ENCODE peak calls at places on chromosomes 5 and 9, in eight cellular contexts. One of them, this sample, is unnamed.

GRCh38 chr5:39190311-39191102 is 28.9 kb downstream of the FYB1 start:
- DNase-seq in activated T-helper 1 cell treated with anti-CD3 and anti-CD28 coated beads, Interleukin-12 subunit alpha, Interleukin-12 subunit beta, Interleukin-2, Interleukin-4 antibody, amounts not matched to agents 30 ng/mL and 10 ng/mL and 1 ng/mL, durations not matched to agents 14 hours and 24 hours and 36 hours: no peak
- DNase-seq in brain microvascular endothelial cell: no peak
- DNase-seq in head of caudate nucleus: no peak
- DNase-seq in Calu3: no peak
- DNase-seq in AG08396: no peak
- DNase-seq in cardiac fibroblast: no peak
- DNase-seq in GM18507: no peak
- DNase-seq in this sample: no peak

GRCh38 chr9:109440797-109441287 is 57.3 kb downstream of the PTPN3 start:
- DNase-seq in activated T-helper 1 cell treated with anti-CD3 and anti-CD28 coated beads, Interleukin-12 subunit alpha, Interleukin-12 subunit beta, Interleukin-2, Interleukin-4 antibody, amounts not matched to agents 30 ng/mL and 10 ng/mL and 1 ng/mL, durations not matched to agents 14 hours and 24 hours and 36 hours: peak; percentile 71
- DNase-seq in brain microvascular endothelial cell: peak; percentile 87
- DNase-seq in head of caudate nucleus: no peak
- DNase-seq in Calu3: peak; percentile 58
- DNase-seq in AG08396: peak; percentile 83
- DNase-seq in cardiac fibroblast: peak; percentile 93
- DNase-seq in GM18507: peak; percentile 65
- DNase-seq in this sample: peak; percentile 60

GRCh38 chr5:83527722-83528438 is 56.3 kb downstream of the VCAN start:
- DNase-seq in activated T-helper 1 cell treated with anti-CD3 and anti-CD28 coated beads, Interleukin-12 subunit alpha, Interleukin-12 subunit beta, Interleukin-2, Interleukin-4 antibody, amounts not matched to agents 30 ng/mL and 10 ng/mL and 1 ng/mL, durations not matched to agents 14 hours and 24 hours and 36 hours: no peak
- DNase-seq in brain microvascular endothelial cell: no peak
- DNase-seq in head of caudate nucleus: no peak
- DNase-seq in Calu3: no peak
- DNase-seq in AG08396: no peak
- DNase-seq in cardiac fibroblast: no peak
- DNase-seq in GM18507: no peak
- DNase-seq in this sample: no peak

GRCh38 chr5:140245354-140245753 is 57.5 kb downstream of the PFDN1 start:
- DNase-seq in activated T-helper 1 cell treated with anti-CD3 and anti-CD28 coated beads, Interleukin-12 subunit alpha, Interleukin-12 subunit beta, Interleukin-2, Interleukin-4 antibody, amounts not matched to agents 30 ng/mL and 10 ng/mL and 1 ng/mL, durations not matched to agents 14 hours and 24 hours and 36 hours: no peak
- DNase-seq in brain microvascular endothelial cell: no peak
- DNase-seq in head of caudate nucleus: no peak
- DNase-seq in Calu3: no peak
- DNase-seq in AG08396: no peak
- DNase-seq in cardiac fibroblast: peak; percentile 60
- DNase-seq in GM18507: no peak
- DNase-seq in this sample: no peak

GRCh38 chr5:163489055-163489744 is 16.2 kb upstream of the MAT2B start:
- DNase-seq in activated T-helper 1 cell treated with anti-CD3 and anti-CD28 coated beads, Interleukin-12 subunit alpha, Interleukin-12 subunit beta, Interleukin-2, Interleukin-4 antibody, amounts not matched to agents 30 ng/mL and 10 ng/mL and 1 ng/mL, durations not matched to agents 14 hours and 24 hours and 36 hours: no peak
- DNase-seq in brain microvascular endothelial cell: peak; percentile 20
- DNase-seq in head of caudate nucleus: no peak
- DNase-seq in Calu3: no peak
- DNase-seq in AG08396: no peak
- DNase-seq in cardiac fibroblast: peak; percentile 35
- DNase-seq in GM18507: no peak
- DNase-seq in this sample: no peak

GRCh38 chr5:133510634-133511262 is 101.6 kb downstream of the FSTL4 start:
- DNase-seq in activated T-helper 1 cell treated with anti-CD3 and anti-CD28 coated beads, Interleukin-12 subunit alpha, Interleukin-12 subunit beta, Interleukin-2, Interleukin-4 antibody, amounts not matched to agents 30 ng/mL and 10 ng/mL and 1 ng/mL, durations not matched to agents 14 hours and 24 hours and 36 hours: no peak
- DNase-seq in brain microvascular endothelial cell: no peak
- DNase-seq in head of caudate nucleus: no peak
- DNase-seq in Calu3: no peak
- DNase-seq in AG08396: no peak
- DNase-seq in cardiac fibroblast: no peak
- DNase-seq in GM18507: no peak
- DNase-seq in this sample: no peak

GRCh38 chr9:42388146-42388690 is 204.8 kb downstream of the SPATA31A6 start:
- DNase-seq in activated T-helper 1 cell treated with anti-CD3 and anti-CD28 coated beads, Interleukin-12 subunit alpha, Interleukin-12 subunit beta, Interleukin-2, Interleukin-4 antibody, amounts not matched to agents 30 ng/mL and 10 ng/mL and 1 ng/mL, durations not matched to agents 14 hours and 24 hours and 36 hours: no peak
- DNase-seq in brain microvascular endothelial cell: no peak
- DNase-seq in head of caudate nucleus: no peak
- DNase-seq in Calu3: no peak
- DNase-seq in AG08396: peak; percentile 22
- DNase-seq in cardiac fibroblast: no peak
- DNase-seq in GM18507: no peak
- DNase-seq in this sample: no peak

GRCh38 chr5:140075371-140075770 is 32.3 kb upstream of the NRG2 start:
- DNase-seq in activated T-helper 1 cell treated with anti-CD3 and anti-CD28 coated beads, Interleukin-12 subunit alpha, Interleukin-12 subunit beta, Interleukin-2, Interleukin-4 antibody, amounts not matched to agents 30 ng/mL and 10 ng/mL and 1 ng/mL, durations not matched to agents 14 hours and 24 hours and 36 hours: no peak
- DNase-seq in brain microvascular endothelial cell: no peak
- DNase-seq in head of caudate nucleus: no peak
- DNase-seq in Calu3: peak; percentile 6
- DNase-seq in AG08396: peak; percentile 11
- DNase-seq in cardiac fibroblast: peak; percentile 48
- DNase-seq in GM18507: no peak
- DNase-seq in this sample: no peak

GRCh38 chr5:126471875-126472537 is 48.8 kb downstream of the GRAMD2B start:
- DNase-seq in activated T-helper 1 cell treated with anti-CD3 and anti-CD28 coated beads, Interleukin-12 subunit alpha, Interleukin-12 subunit beta, Interleukin-2, Interleukin-4 antibody, amounts not matched to agents 30 ng/mL and 10 ng/mL and 1 ng/mL, durations not matched to agents 14 hours and 24 hours and 36 hours: no peak
- DNase-seq in brain microvascular endothelial cell: peak; percentile 76
- DNase-seq in head of caudate nucleus: no peak
- DNase-seq in Calu3: peak; percentile 40
- DNase-seq in AG08396: peak; percentile 63
- DNase-seq in cardiac fibroblast: peak; percentile 87
- DNase-seq in GM18507: no peak
- DNase-seq in this sample: no peak

GRCh38 chr5:80754900-80755299 is 100.1 kb upstream of the DHFR start:
- DNase-seq in activated T-helper 1 cell treated with anti-CD3 and anti-CD28 coated beads, Interleukin-12 subunit alpha, Interleukin-12 subunit beta, Interleukin-2, Interleukin-4 antibody, amounts not matched to agents 30 ng/mL and 10 ng/mL and 1 ng/mL, durations not matched to agents 14 hours and 24 hours and 36 hours: peak; percentile 16
- DNase-seq in brain microvascular endothelial cell: peak; percentile 36
- DNase-seq in head of caudate nucleus: no peak
- DNase-seq in Calu3: no peak
- DNase-seq in AG08396: no peak
- DNase-seq in cardiac fibroblast: peak; percentile 60
- DNase-seq in GM18507: no peak
- DNase-seq in this sample: no peak

GRCh38 chr5:7261049-7261448 is 134.9 kb upstream of the ADCY2 start:
- DNase-seq in activated T-helper 1 cell treated with anti-CD3 and anti-CD28 coated beads, Interleukin-12 subunit alpha, Interleukin-12 subunit beta, Interleukin-2, Interleukin-4 antibody, amounts not matched to agents 30 ng/mL and 10 ng/mL and 1 ng/mL, durations not matched to agents 14 hours and 24 hours and 36 hours: no peak
- DNase-seq in brain microvascular endothelial cell: no peak
- DNase-seq in head of caudate nucleus: no peak
- DNase-seq in Calu3: peak; percentile 10
- DNase-seq in AG08396: peak; percentile 53
- DNase-seq in cardiac fibroblast: peak; percentile 33
- DNase-seq in GM18507: no peak
- DNase-seq in this sample: no peak

GRCh38 chr9:97873877-97874276 is 20.9 kb downstream of the FOXE1 start:
- DNase-seq in activated T-helper 1 cell treated with anti-CD3 and anti-CD28 coated beads, Interleukin-12 subunit alpha, Interleukin-12 subunit beta, Interleukin-2, Interleukin-4 antibody, amounts not matched to agents 30 ng/mL and 10 ng/mL and 1 ng/mL, durations not matched to agents 14 hours and 24 hours and 36 hours: no peak
- DNase-seq in brain microvascular endothelial cell: no peak
- DNase-seq in head of caudate nucleus: no peak
- DNase-seq in Calu3: peak; percentile 18
- DNase-seq in AG08396: no peak
- DNase-seq in cardiac fibroblast: peak; percentile 48
- DNase-seq in GM18507: no peak
- DNase-seq in this sample: no peak

GRCh38 chr9:96376926-96377874 is 6.3 kb downstream of the SLC35D2 start:
- DNase-seq in activated T-helper 1 cell treated with anti-CD3 and anti-CD28 coated beads, Interleukin-12 subunit alpha, Interleukin-12 subunit beta, Interleukin-2, Interleukin-4 antibody, amounts not matched to agents 30 ng/mL and 10 ng/mL and 1 ng/mL, durations not matched to agents 14 hours and 24 hours and 36 hours: no peak
- DNase-seq in brain microvascular endothelial cell: peak; percentile 8
- DNase-seq in head of caudate nucleus: no peak
- DNase-seq in Calu3: no peak
- DNase-seq in AG08396: peak; percentile 37
- DNase-seq in cardiac fibroblast: peak; percentile 65
- DNase-seq in GM18507: no peak
- DNase-seq in this sample: no peak

GRCh38 chr5:124747770-124748686 is 1.6 kb upstream of the ZNF608 start:
- DNase-seq in activated T-helper 1 cell treated with anti-CD3 and anti-CD28 coated beads, Interleukin-12 subunit alpha, Interleukin-12 subunit beta, Interleukin-2, Interleukin-4 antibody, amounts not matched to agents 30 ng/mL and 10 ng/mL and 1 ng/mL, durations not matched to agents 14 hours and 24 hours and 36 hours: no peak
- DNase-seq in brain microvascular endothelial cell: no peak
- DNase-seq in head of caudate nucleus: no peak
- DNase-seq in Calu3: no peak
- DNase-seq in AG08396: no peak
- DNase-seq in cardiac fibroblast: no peak
- DNase-seq in GM18507: no peak
- DNase-seq in this sample: no peak

GRCh38 chr5:177234761-177235315 is 68.7 kb downstream of the RAB24 start:
- DNase-seq in activated T-helper 1 cell treated with anti-CD3 and anti-CD28 coated beads, Interleukin-12 subunit alpha, Interleukin-12 subunit beta, Interleukin-2, Interleukin-4 antibody, amounts not matched to agents 30 ng/mL and 10 ng/mL and 1 ng/mL, durations not matched to agents 14 hours and 24 hours and 36 hours: no peak
- DNase-seq in brain microvascular endothelial cell: no peak
- DNase-seq in head of caudate nucleus: no peak
- DNase-seq in Calu3: no peak
- DNase-seq in AG08396: no peak
- DNase-seq in cardiac fibroblast: no peak
- DNase-seq in GM18507: no peak
- DNase-seq in this sample: no peak

GRCh38 chr5:138506370-138507113 is 36.5 kb downstream of the ETF1 start:
- DNase-seq in activated T-helper 1 cell treated with anti-CD3 and anti-CD28 coated beads, Interleukin-12 subunit alpha, Interleukin-12 subunit beta, Interleukin-2, Interleukin-4 antibody, amounts not matched to agents 30 ng/mL and 10 ng/mL and 1 ng/mL, durations not matched to agents 14 hours and 24 hours and 36 hours: no peak
- DNase-seq in brain microvascular endothelial cell: no peak
- DNase-seq in head of caudate nucleus: no peak
- DNase-seq in Calu3: no peak
- DNase-seq in AG08396: no peak
- DNase-seq in cardiac fibroblast: no peak
- DNase-seq in GM18507: no peak
- DNase-seq in this sample: no peak

GRCh38 chr5:58410441-58410840 is 49.4 kb downstream of the PLK2 start:
- DNase-seq in activated T-helper 1 cell treated with anti-CD3 and anti-CD28 coated beads, Interleukin-12 subunit alpha, Interleukin-12 subunit beta, Interleukin-2, Interleukin-4 antibody, amounts not matched to agents 30 ng/mL and 10 ng/mL and 1 ng/mL, durations not matched to agents 14 hours and 24 hours and 36 hours: no peak
- DNase-seq in brain microvascular endothelial cell: peak; percentile 74
- DNase-seq in head of caudate nucleus: no peak
- DNase-seq in Calu3: peak; percentile 32
- DNase-seq in AG08396: peak; percentile 46
- DNase-seq in cardiac fibroblast: peak; percentile 89
- DNase-seq in GM18507: no peak
- DNase-seq in this sample: no peak

GRCh38 chr5:32942225-32942989 is 231.3 kb downstream of the NPR3 start:
- DNase-seq in activated T-helper 1 cell treated with anti-CD3 and anti-CD28 coated beads, Interleukin-12 subunit alpha, Interleukin-12 subunit beta, Interleukin-2, Interleukin-4 antibody, amounts not matched to agents 30 ng/mL and 10 ng/mL and 1 ng/mL, durations not matched to agents 14 hours and 24 hours and 36 hours: no peak
- DNase-seq in brain microvascular endothelial cell: peak; percentile 8
- DNase-seq in head of caudate nucleus: no peak
- DNase-seq in Calu3: peak; percentile 54
- DNase-seq in AG08396: no peak
- DNase-seq in cardiac fibroblast: peak; percentile 57
- DNase-seq in GM18507: no peak
- DNase-seq in this sample: no peak

GRCh38 chr5:61931236-61931635 is 374.8 kb upstream of the KIF2A start:
- DNase-seq in activated T-helper 1 cell treated with anti-CD3 and anti-CD28 coated beads, Interleukin-12 subunit alpha, Interleukin-12 subunit beta, Interleukin-2, Interleukin-4 antibody, amounts not matched to agents 30 ng/mL and 10 ng/mL and 1 ng/mL, durations not matched to agents 14 hours and 24 hours and 36 hours: no peak
- DNase-seq in brain microvascular endothelial cell: no peak
- DNase-seq in head of caudate nucleus: no peak
- DNase-seq in Calu3: no peak
- DNase-seq in AG08396: no peak
- DNase-seq in cardiac fibroblast: no peak
- DNase-seq in GM18507: no peak
- DNase-seq in this sample: no peak

GRCh38 chr5:35038891-35039290 is 8.9 kb downstream of the AGXT2 start:
- DNase-seq in activated T-helper 1 cell treated with anti-CD3 and anti-CD28 coated beads, Interleukin-12 subunit alpha, Interleukin-12 subunit beta, Interleukin-2, Interleukin-4 antibody, amounts not matched to agents 30 ng/mL and 10 ng/mL and 1 ng/mL, durations not matched to agents 14 hours and 24 hours and 36 hours: no peak
- DNase-seq in brain microvascular endothelial cell: no peak
- DNase-seq in head of caudate nucleus: no peak
- DNase-seq in Calu3: no peak
- DNase-seq in AG08396: no peak
- DNase-seq in cardiac fibroblast: no peak
- DNase-seq in GM18507: no peak
- DNase-seq in this sample: no peak

GRCh38 chr9:38018964-38019602 is 49.9 kb downstream of the SHB start:
- DNase-seq in activated T-helper 1 cell treated with anti-CD3 and anti-CD28 coated beads, Interleukin-12 subunit alpha, Interleukin-12 subunit beta, Interleukin-2, Interleukin-4 antibody, amounts not matched to agents 30 ng/mL and 10 ng/mL and 1 ng/mL, durations not matched to agents 14 hours and 24 hours and 36 hours: no peak
- DNase-seq in brain microvascular endothelial cell: peak; percentile 86
- DNase-seq in head of caudate nucleus: peak; percentile 69
- DNase-seq in Calu3: no peak
- DNase-seq in AG08396: peak; percentile 50
- DNase-seq in cardiac fibroblast: peak; percentile 85
- DNase-seq in GM18507: no peak
- DNase-seq in this sample: no peak

GRCh38 chr9:13621871-13622564 is 342.5 kb upstream of the MPDZ start:
- DNase-seq in activated T-helper 1 cell treated with anti-CD3 and anti-CD28 coated beads, Interleukin-12 subunit alpha, Interleukin-12 subunit beta, Interleukin-2, Interleukin-4 antibody, amounts not matched to agents 30 ng/mL and 10 ng/mL and 1 ng/mL, durations not matched to agents 14 hours and 24 hours and 36 hours: no peak
- DNase-seq in brain microvascular endothelial cell: no peak
- DNase-seq in head of caudate nucleus: no peak
- DNase-seq in Calu3: no peak
- DNase-seq in AG08396: no peak
- DNase-seq in cardiac fibroblast: no peak
- DNase-seq in GM18507: no peak
- DNase-seq in this sample: no peak

GRCh38 chr9:135536166-135536565 is 9.8 kb upstream of the OBP2A start:
- DNase-seq in activated T-helper 1 cell treated with anti-CD3 and anti-CD28 coated beads, Interleukin-12 subunit alpha, Interleukin-12 subunit beta, Interleukin-2, Interleukin-4 antibody, amounts not matched to agents 30 ng/mL and 10 ng/mL and 1 ng/mL, durations not matched to agents 14 hours and 24 hours and 36 hours: no peak
- DNase-seq in brain microvascular endothelial cell: peak; percentile 89
- DNase-seq in head of caudate nucleus: no peak
- DNase-seq in Calu3: no peak
- DNase-seq in AG08396: no peak
- DNase-seq in cardiac fibroblast: peak; percentile 58
- DNase-seq in GM18507: no peak
- DNase-seq in this sample: no peak

GRCh38 chr9:108053555-108054061 is 564.0 kb upstream of the KLF4 start:
- DNase-seq in activated T-helper 1 cell treated with anti-CD3 and anti-CD28 coated beads, Interleukin-12 subunit alpha, Interleukin-12 subunit beta, Interleukin-2, Interleukin-4 antibody, amounts not matched to agents 30 ng/mL and 10 ng/mL and 1 ng/mL, durations not matched to agents 14 hours and 24 hours and 36 hours: no peak
- DNase-seq in brain microvascular endothelial cell: peak; percentile 56
- DNase-seq in head of caudate nucleus: no peak
- DNase-seq in Calu3: no peak
- DNase-seq in AG08396: no peak
- DNase-seq in cardiac fibroblast: peak; percentile 90
- DNase-seq in GM18507: no peak
- DNase-seq in this sample: no peak

GRCh38 chr5:127003798-127004495 is 26.4 kb downstream of the MARCHF3 start:
- DNase-seq in activated T-helper 1 cell treated with anti-CD3 and anti-CD28 coated beads, Interleukin-12 subunit alpha, Interleukin-12 subunit beta, Interleukin-2, Interleukin-4 antibody, amounts not matched to agents 30 ng/mL and 10 ng/mL and 1 ng/mL, durations not matched to agents 14 hours and 24 hours and 36 hours: no peak
- DNase-seq in brain microvascular endothelial cell: no peak
- DNase-seq in head of caudate nucleus: no peak
- DNase-seq in Calu3: peak; percentile 80
- DNase-seq in AG08396: no peak
- DNase-seq in cardiac fibroblast: no peak
- DNase-seq in GM18507: no peak
- DNase-seq in this sample: no peak

GRCh38 chr5:108919591-108920326 is 172.1 kb downstream of the FER start:
- DNase-seq in activated T-helper 1 cell treated with anti-CD3 and anti-CD28 coated beads, Interleukin-12 subunit alpha, Interleukin-12 subunit beta, Interleukin-2, Interleukin-4 antibody, amounts not matched to agents 30 ng/mL and 10 ng/mL and 1 ng/mL, durations not matched to agents 14 hours and 24 hours and 36 hours: no peak
- DNase-seq in brain microvascular endothelial cell: no peak
- DNase-seq in head of caudate nucleus: no peak
- DNase-seq in Calu3: no peak
- DNase-seq in AG08396: no peak
- DNase-seq in cardiac fibroblast: peak; percentile 18
- DNase-seq in GM18507: no peak
- DNase-seq in this sample: no peak

GRCh38 chr5:18744990-18745590 is 1110.8 kb downstream of the TAF11L14 start:
- DNase-seq in activated T-helper 1 cell treated with anti-CD3 and anti-CD28 coated beads, Interleukin-12 subunit alpha, Interleukin-12 subunit beta, Interleukin-2, Interleukin-4 antibody, amounts not matched to agents 30 ng/mL and 10 ng/mL and 1 ng/mL, durations not matched to agents 14 hours and 24 hours and 36 hours: peak; percentile 35
- DNase-seq in brain microvascular endothelial cell: no peak
- DNase-seq in head of caudate nucleus: no peak
- DNase-seq in Calu3: peak; percentile 11
- DNase-seq in AG08396: no peak
- DNase-seq in cardiac fibroblast: no peak
- DNase-seq in GM18507: no peak
- DNase-seq in this sample: peak; percentile 37

GRCh38 chr9:138037140-138037539 is 159.6 kb downstream of the CACNA1B start:
- DNase-seq in activated T-helper 1 cell treated with anti-CD3 and anti-CD28 coated beads, Interleukin-12 subunit alpha, Interleukin-12 subunit beta, Interleukin-2, Interleukin-4 antibody, amounts not matched to agents 30 ng/mL and 10 ng/mL and 1 ng/mL, durations not matched to agents 14 hours and 24 hours and 36 hours: no peak
- DNase-seq in brain microvascular endothelial cell: no peak
- DNase-seq in head of caudate nucleus: no peak
- DNase-seq in Calu3: no peak
- DNase-seq in AG08396: no peak
- DNase-seq in cardiac fibroblast: no peak
- DNase-seq in GM18507: no peak
- DNase-seq in this sample: no peak

GRCh38 chr5:74953961-74954720 is 88.0 kb upstream of the FAM169A start:
- DNase-seq in activated T-helper 1 cell treated with anti-CD3 and anti-CD28 coated beads, Interleukin-12 subunit alpha, Interleukin-12 subunit beta, Interleukin-2, Interleukin-4 antibody, amounts not matched to agents 30 ng/mL and 10 ng/mL and 1 ng/mL, durations not matched to agents 14 hours and 24 hours and 36 hours: no peak
- DNase-seq in brain microvascular endothelial cell: peak; percentile 37
- DNase-seq in head of caudate nucleus: no peak
- DNase-seq in Calu3: peak; percentile 51
- DNase-seq in AG08396: peak; percentile 29
- DNase-seq in cardiac fibroblast: peak; percentile 55
- DNase-seq in GM18507: no peak
- DNase-seq in this sample: no peak

GRCh38 chr5:136420168-136420916 is 55.0 kb upstream of the TRPC7 start:
- DNase-seq in activated T-helper 1 cell treated with anti-CD3 and anti-CD28 coated beads, Interleukin-12 subunit alpha, Interleukin-12 subunit beta, Interleukin-2, Interleukin-4 antibody, amounts not matched to agents 30 ng/mL and 10 ng/mL and 1 ng/mL, durations not matched to agents 14 hours and 24 hours and 36 hours: no peak
- DNase-seq in brain microvascular endothelial cell: no peak
- DNase-seq in head of caudate nucleus: no peak
- DNase-seq in Calu3: no peak
- DNase-seq in AG08396: no peak
- DNase-seq in cardiac fibroblast: no peak
- DNase-seq in GM18507: no peak
- DNase-seq in this sample: no peak

This sample was measured in activated T-helper 2 cell treated with anti-CD3 and anti-CD28 coated beads, Interferon-gamma antibody, Interleukin-2, Interleukin-4, amounts not matched to agents 10 μg/mL and 5 μg/mL and 100 μg/mL, durations not matched to agents 14 hours and 24 hours and 36 hours.